ENCODE peak calls at places on chromosomes 4 and X, in four cellular contexts. H is HCT116, B is K562, A is HepG2. I is an unnamed sample. For H3K4me1, the result is how much of the 10 kb centered on the place peaks cover.

GRCh38 chr4:76963136-76963477 is 13.6 kb downstream of the SEPTIN11 start:
- DNase-seq in H (no peak), B (no peak), A (no peak), I (no peak)

GRCh38 chr4:37549003-37549402 is 137.2 kb downstream of the RELL1 start:
- DNase-seq in H (no peak), B (no peak), A (no peak), I (no peak)

GRCh38 chr4:168843635-168844034 is 166.4 kb downstream of the CBR4 start:
- DNase-seq in H (no peak), B (no peak), A (no peak), I (no peak)

GRCh38 chr4:13151178-13151577 is 333.0 kb downstream of the RAB28 start:
- DNase-seq in H (no peak), B (no peak), A (no peak), I (no peak)

GRCh38 chrX:155819525-155819924 is 61.6 kb upstream of the VAMP7 start:
- DNase-seq in H (no peak), B (no peak), A (no peak), I (no peak)

GRCh38 chrX:4944767-4945166 is 1231.3 kb upstream of the PRKX start:
- DNase-seq in H (no peak), B (no peak), A (no peak), I (no peak)

GRCh38 chr4:145868637-145869409 is 69.8 kb downstream of the ZNF827 start:
- DNase-seq in H (no peak), B (no peak), A (no peak), I (no peak)

GRCh38 chr4:8651661-8652180 is 59.2 kb downstream of the CPZ start:
- DNase-seq in H (no peak), B (no peak), A (no peak), I (no peak)

GRCh38 chr4:119898211-119898610 is 168.4 kb downstream of the MAD2L1 start:
- DNase-seq in H (no peak), B (no peak), A (no peak), I (no peak)

GRCh38 chr4:182143822-182144620 is 99.2 kb upstream of the TENM3 start:
- DNase-seq in H (no peak), B (no peak), A (no peak), I (no peak)

GRCh38 chrX:51163730-51164129 is 168.9 kb upstream of the NUDT10 start:
- DNase-seq in H (no peak), B (no peak), A (no peak), I (no peak)

GRCh38 chr4:186021461-186022167 is 47.3 kb upstream of the TLR3 start:
- DNase-seq in H (no peak), B (peak), A (peak), I (peak)

GRCh38 chr4:153281476-153281875 is 63.0 kb upstream of the MND1 start:
- DNase-seq in H (no peak), B (no peak), A (no peak), I (no peak)

GRCh38 chr4:186557486-186557885 is 2.1 kb upstream of the MTNR1A start:
- DNase-seq in H (no peak), B (no peak), A (no peak), I (no peak)

GRCh38 chr4:145047151-145047550 is 50.8 kb downstream of the ANAPC10 start:
- DNase-seq in H (no peak), B (peak), A (no peak), I (no peak)

GRCh38 chr4:6582889-6583504 is 8.0 kb downstream of the MAN2B2 start:
- DNase-seq in H (peak), B (peak), A (peak), I (no peak)

GRCh38 chr4:74615411-74615810 is 170.5 kb downstream of the AREG start:
- DNase-seq in H (no peak), B (no peak), A (no peak), I (no peak)

GRCh38 chr4:37216209-37216608 is 28.3 kb upstream of the NWD2 start:
- DNase-seq in H (no peak), B (no peak), A (no peak), I (no peak)

GRCh38 chrX:141733371-141733770 is 34.8 kb upstream of the SPANXD start:
- DNase-seq in H (no peak), B (no peak), A (no peak), I (no peak)

GRCh38 chr4:95319169-95319568 is 229.6 kb downstream of the UNC5C start:
- DNase-seq in H (no peak), B (no peak), A (no peak), I (no peak)

GRCh38 chr4:23680616-23681518 is 209.0 kb downstream of the PPARGC1A start:
- DNase-seq in H (no peak), B (no peak), A (no peak), I (no peak)

GRCh38 chr4:7397206-7398103 is 37.3 kb downstream of the PSAPL1 start:
- DNase-seq in H (no peak), B (no peak), A (no peak), I (no peak)

GRCh38 chr4:186719925-186720694 is 3.5 kb downstream of the FAT1 start:
- DNase-seq in H (no peak), B (peak), A (no peak), I (no peak)

GRCh38 chrX:71540801-71541545 is 8.1 kb downstream of the OGT start:
- DNase-seq in H (no peak), B (peak), A (no peak), I (no peak)
- H3K4me1 ChIP-seq in H (under half), B (under half), A (under half), I (under half)

GRCh38 chr4:88286897-88287296 is 2.5 kb upstream of the PPM1K start:
- DNase-seq in H (no peak), B (no peak), A (no peak), I (no peak)

GRCh38 chr4:88280228-88280795 is 4.0 kb downstream of the PPM1K start:
- DNase-seq in H (no peak), B (no peak), A (no peak), I (no peak)

GRCh38 chr4:88285235-88285505 is 809 bp upstream of the PPM1K start:
- DNase-seq in H (no peak), B (no peak), A (no peak), I (no peak)

GRCh38 chr4:88284378-88285234 is at the start of gene PPM1K:
- DNase-seq in H (peak), B (peak), A (peak), I (peak)

DNA sequence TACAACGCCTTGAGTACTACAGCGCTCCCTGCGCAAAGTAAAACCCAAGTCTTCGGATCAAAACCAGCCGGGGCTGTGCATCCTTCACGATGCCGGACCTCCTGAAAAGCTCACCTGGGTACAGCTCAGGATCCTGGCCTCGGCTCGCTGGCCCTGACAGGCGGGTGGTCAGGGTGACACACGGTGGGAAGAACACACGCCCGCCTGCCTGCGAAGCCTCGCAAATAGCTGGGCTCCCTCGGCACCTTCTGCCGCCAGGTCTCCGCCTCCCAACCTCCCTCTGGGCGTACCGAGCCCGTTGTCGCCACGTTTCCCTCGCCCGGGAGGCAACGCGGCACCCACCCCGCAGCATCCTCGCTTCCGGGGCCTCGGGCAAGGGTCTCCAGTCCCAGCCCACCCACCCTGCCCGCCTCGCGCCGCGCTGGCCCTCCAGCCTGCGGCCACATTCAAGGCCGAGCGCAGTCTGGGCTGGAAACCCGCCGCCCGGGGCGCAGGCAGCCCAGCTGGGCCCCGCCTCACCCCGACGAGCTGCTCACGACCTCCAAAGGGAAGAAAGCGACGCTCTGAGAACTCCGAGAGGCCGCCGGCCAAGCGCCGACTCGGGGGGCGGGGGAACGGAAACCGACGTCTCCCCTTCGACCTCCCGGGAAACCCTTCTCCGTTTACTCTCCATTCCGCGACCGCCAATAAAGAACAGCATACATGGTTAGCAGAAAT is 542 bp downstream of the PPM1K start:
- DNase-seq in H (peak), B (peak), A (peak), I (peak)
- TF ChIP-seq TCF7L2 in H (no peak), B (no peak), A (no peak), I (no peak)

DNA sequence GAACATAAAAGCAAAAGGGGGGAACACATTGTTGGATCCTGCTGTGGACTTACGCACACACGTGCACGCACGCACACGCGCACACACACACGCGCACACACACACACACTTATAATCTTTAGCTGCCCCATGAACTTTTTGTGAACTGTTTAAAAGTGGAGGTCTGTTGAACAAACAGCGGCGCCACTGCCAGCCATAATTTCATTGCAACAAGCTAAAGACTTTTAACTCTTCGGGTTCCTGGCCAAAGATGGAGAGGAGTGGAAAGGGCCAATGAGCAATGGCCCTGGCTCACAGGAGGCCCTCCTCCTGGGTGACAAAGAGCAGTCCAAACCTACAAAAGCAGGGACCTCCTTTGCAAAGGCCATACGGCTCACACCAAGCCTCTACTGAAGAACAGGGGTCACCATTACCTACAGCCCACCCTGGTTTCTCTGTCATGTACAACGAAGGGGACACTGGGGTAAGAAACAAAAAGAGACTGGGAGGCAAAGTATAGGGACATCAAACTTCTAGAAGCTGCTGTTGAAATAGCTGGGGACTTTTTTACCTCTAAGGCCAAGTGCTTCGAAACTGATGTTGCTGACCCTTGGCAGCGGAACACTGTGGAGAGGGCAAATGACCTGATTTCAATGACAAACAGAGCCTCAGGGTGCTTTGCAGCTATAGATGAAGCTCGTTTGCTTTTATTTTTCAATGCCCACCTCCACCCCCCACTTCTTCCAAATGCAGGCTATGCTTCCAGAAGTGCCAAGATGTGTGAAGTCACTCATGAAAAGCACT is 16.7 kb downstream of the BCOR start:
- DNase-seq in H (no peak), B (no peak), A (no peak), I (no peak)
- H3K4me1 ChIP-seq in H (under half), B (under half), A (half or more), I (under half)

GRCh38 chrX:71222929-71223328 is at the start of gene GJB1:
- DNase-seq in H (no peak), B (no peak), A (no peak), I (no peak)
- TF ChIP-seq TCF7L2 in H (no peak), B (no peak), A (no peak), I (no peak)

DNA sequence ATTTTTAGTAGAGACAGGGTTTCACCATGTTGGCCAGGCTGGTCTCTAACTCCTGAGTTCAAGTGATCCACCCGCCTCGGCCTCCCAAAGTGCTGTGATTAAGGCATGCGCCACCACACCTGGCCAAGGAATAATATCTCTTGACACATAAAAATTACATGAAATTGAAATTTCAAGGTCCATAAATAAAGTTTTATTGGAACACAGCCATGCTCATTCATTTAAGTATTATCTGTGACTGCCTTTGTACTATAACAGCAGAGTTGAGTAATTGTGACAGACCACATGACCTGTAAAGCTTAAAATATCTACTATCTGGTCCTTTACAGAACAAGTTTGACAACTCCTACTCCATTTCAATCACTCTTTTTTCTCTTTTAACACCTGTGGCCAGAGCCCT is 17.8 kb upstream of the EGFL6 start:
- DNase-seq in H (no peak), B (no peak), A (no peak), I (no peak)
- H3K4me1 ChIP-seq in H (under half), B (under half), A (under half), I (under half)

GRCh38 chrX:10166731-10167149 is 10.0 kb downstream of the CLCN4 start:
- DNase-seq in H (no peak), B (no peak), A (peak), I (no peak)
- TF ChIP-seq TCF7L2 in H (no peak), B (no peak), A (no peak), I (no peak)

GRCh38 chr4:16032871-16033505 is 50.8 kb downstream of the PROM1 start:
- DNase-seq in H (no peak), B (no peak), A (no peak), I (no peak)
- H3K4me1 ChIP-seq in H (under half), B (under half), A (half or more), I (under half)

I was measured in Panc1.